ENCODE peak calls at places on chromosomes 4 and X, in nine cellular contexts. S is vagina; U is right atrium auricular region; F is PC-3; H is CD8-positive, alpha-beta T cell; M is neural progenitor cell; T is CD4-positive, CD25-positive, alpha-beta regulatory T cell; C is transverse colon; E is aorta. V is an unnamed sample.

GRCh38 chrX:107773206-107773605 is 2.4 kb downstream of the TSC22D3 start:
- DNase-seq in S (peak; percentile 64), C (no peak), H (no peak), F (no peak), E (no peak), T (no peak), U (no peak), M (peak; percentile 70), V (peak; percentile 85)

GRCh38 chr4:172042714-172043114 is 229.5 kb downstream of the GALNTL6 start:
- DNase-seq in C (no peak), S (no peak), T (no peak), E (no peak), H (no peak), M (no peak), F (peak; percentile 53), U (no peak), V (no peak)

GRCh38 chrX:57070185-57070984 is 51.0 kb downstream of the SPIN2B start:
- DNase-seq in S (no peak), E (peak; percentile 59), M (peak; percentile 1), U (no peak), F (no peak), T (no peak), H (no peak), C (no peak), V (peak; percentile 47)

GRCh38 chr4:16199132-16199531 is 27.1 kb downstream of the TAPT1 start:
- DNase-seq in F (peak; percentile 35), H (no peak), E (no peak), U (no peak), C (no peak), T (peak; percentile 37), M (peak; percentile 15), S (no peak), V (no peak)

GRCh38 chr4:150104401-150105027 is 26.3 kb downstream of the DCLK2 start:
- DNase-seq in S (no peak), E (no peak), M (no peak), T (no peak), C (no peak), F (no peak), H (no peak), U (no peak), V (no peak)

GRCh38 chr4:83362492-83363329 is 28.1 kb upstream of the HPSE start:
- DNase-seq in F (peak; percentile 38), C (peak; percentile 19), E (no peak), M (no peak), S (no peak), U (no peak), T (peak; percentile 37), H (no peak), V (no peak)

GRCh38 chr4:120008957-120009356 is 57.7 kb downstream of the MAD2L1 start:
- DNase-seq in T (no peak), U (no peak), M (no peak), F (no peak), S (no peak), H (no peak), C (no peak), E (no peak), V (no peak)

GRCh38 chr4:72899214-72899613 is 170.3 kb downstream of the COX18 start:
- DNase-seq in S (no peak), E (no peak), U (no peak), M (no peak), T (no peak), F (no peak), C (no peak), H (no peak), V (no peak)

GRCh38 chr4:100421356-100421978 is 96.4 kb downstream of the EMCN start:
- DNase-seq in F (peak; percentile 43), T (no peak), E (no peak), H (no peak), C (no peak), S (no peak), M (peak; percentile 36), U (no peak), V (no peak)

GRCh38 chrX:119359618-119360382 is 39.3 kb upstream of the SLC25A43 start:
- DNase-seq in U (no peak), E (no peak), F (no peak), S (no peak), H (no peak), M (no peak), C (no peak), T (no peak), V (no peak)

GRCh38 chr4:151099976-151100417 is 569 bp downstream of the RPS3A start:
- DNase-seq in T (no peak), E (no peak), U (no peak), F (no peak), H (no peak), S (no peak), C (no peak), M (no peak), V (no peak)

GRCh38 chrX:14027031-14027430 is 2.7 kb downstream of the GEMIN8 start:
- DNase-seq in S (no peak), H (no peak), T (peak; percentile 72), E (no peak), C (no peak), F (peak; percentile 69), M (no peak), U (no peak), V (no peak)

GRCh38 chr4:13990596-13991589 is 363.4 kb upstream of the BOD1L1 start:
- DNase-seq in C (no peak), T (no peak), S (no peak), F (no peak), E (no peak), M (peak; percentile 9), U (no peak), H (no peak), V (no peak)

GRCh38 chrX:46588263-46588662 is 14.7 kb downstream of the CHST7 start:
- DNase-seq in C (peak; percentile 20), T (peak; percentile 77), M (no peak), F (peak; percentile 22), U (peak; percentile 73), H (peak; percentile 43), S (no peak), E (no peak), V (peak; percentile 60)

GRCh38 chr4:54090804-54091623 is 8.9 kb upstream of the GSX2 start:
- DNase-seq in M (peak; percentile 48), U (no peak), S (no peak), C (peak; percentile 50), H (peak; percentile 36), F (peak; percentile 61), T (peak; percentile 38), E (peak; percentile 83), V (peak; percentile 62)

GRCh38 chr4:94728056-94728766 is 29.5 kb upstream of the BMPR1B start:
- DNase-seq in S (no peak), C (no peak), E (no peak), F (no peak), H (no peak), U (no peak), T (no peak), M (no peak), V (no peak)

GRCh38 chr4:140126261-140126660 is 27.7 kb downstream of the MAML3 start:
- DNase-seq in M (no peak), U (no peak), H (no peak), C (no peak), F (no peak), S (no peak), E (no peak), T (no peak), V (no peak)

GRCh38 chrX:29478336-29479069 is 736.9 kb upstream of the MAGEB2 start:
- DNase-seq in F (peak; percentile 51), H (no peak), S (no peak), C (peak; percentile 16), E (no peak), T (peak; percentile 1), U (no peak), M (peak; percentile 64), V (peak; percentile 66)

GRCh38 chr4:127400736-127401346 is 231.9 kb upstream of the INTU start:
- DNase-seq in C (peak; percentile 36), S (no peak), M (peak; percentile 70), F (peak; percentile 68), E (peak; percentile 78), T (peak; percentile 42), U (no peak), H (no peak), V (peak; percentile 86)

GRCh38 chr4:40749717-40750460 is at the start of gene NSUN7:
- DNase-seq in F (peak; percentile 75), M (peak; percentile 89), S (no peak), E (peak; percentile 87), H (peak; percentile 15), C (peak; percentile 88), U (no peak), T (peak; percentile 29), V (peak; percentile 97)

GRCh38 chr4:138279286-138279685 is 37.1 kb upstream of the SLC7A11 start:
- DNase-seq in U (no peak), C (no peak), S (no peak), H (no peak), M (no peak), T (no peak), F (peak; percentile 45), E (no peak), V (no peak)
- H3K9me3 ChIP-seq in U (no peaks in the 10 kb centered on the region), C (no peaks in the 10 kb centered on the region), S (no peaks in the 10 kb centered on the region), H (no peaks in the 10 kb centered on the region), M (no peaks in the 10 kb centered on the region), T (no peaks in the 10 kb centered on the region), F (no peaks in the 10 kb centered on the region), E (no peaks in the 10 kb centered on the region), V (peaks cover 7% of the 10 kb centered on the region)

GRCh38 chrX:10038585-10038984 is 71.4 kb downstream of the CLDN34 start:
- DNase-seq in E (peak; percentile 51), T (no peak), F (no peak), S (no peak), U (no peak), H (no peak), C (no peak), M (no peak), V (no peak)
- H3K4me1 ChIP-seq in E (no peaks in the 10 kb centered on the region), T (no peaks in the 10 kb centered on the region), F (peaks cover 14% of the 10 kb centered on the region), S (peaks cover 6% of the 10 kb centered on the region), U (no peaks in the 10 kb centered on the region), H (no peaks in the 10 kb centered on the region), C (no peaks in the 10 kb centered on the region), M (peaks cover 7% of the 10 kb centered on the region), V (no peaks in the 10 kb centered on the region)

DNA sequence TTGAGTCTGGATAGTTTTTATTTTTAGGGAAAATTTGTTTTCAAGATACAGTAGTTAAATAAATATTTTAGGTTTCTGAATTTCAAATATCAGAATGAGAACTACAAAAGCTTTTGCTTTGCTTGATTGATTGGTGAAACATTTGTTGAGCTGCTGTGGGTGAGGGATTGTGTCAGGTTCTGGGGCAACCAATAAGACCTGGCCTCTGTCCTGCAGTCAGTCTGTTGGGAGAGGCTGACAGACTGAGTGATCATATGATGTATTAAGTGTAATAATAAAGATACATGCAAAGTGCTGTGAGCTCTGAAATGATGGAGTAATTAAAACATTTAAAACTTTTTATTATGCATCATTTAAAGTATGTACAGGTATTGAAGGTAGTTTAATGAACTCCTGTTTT is 9.6 kb downstream of the KDM6A start:
- DNase-seq in S (no peak), C (no peak), T (no peak), F (no peak), E (no peak), M (no peak), U (no peak), H (no peak), V (no peak)
- H3K9me3 ChIP-seq in S (no peaks in the 10 kb centered on the region), C (no peaks in the 10 kb centered on the region), T (no peaks in the 10 kb centered on the region), F (no peaks in the 10 kb centered on the region), E (no peaks in the 10 kb centered on the region), M (peaks cover 5% of the 10 kb centered on the region), U (no peaks in the 10 kb centered on the region), H (no peaks in the 10 kb centered on the region), V (no peaks in the 10 kb centered on the region)

DNA sequence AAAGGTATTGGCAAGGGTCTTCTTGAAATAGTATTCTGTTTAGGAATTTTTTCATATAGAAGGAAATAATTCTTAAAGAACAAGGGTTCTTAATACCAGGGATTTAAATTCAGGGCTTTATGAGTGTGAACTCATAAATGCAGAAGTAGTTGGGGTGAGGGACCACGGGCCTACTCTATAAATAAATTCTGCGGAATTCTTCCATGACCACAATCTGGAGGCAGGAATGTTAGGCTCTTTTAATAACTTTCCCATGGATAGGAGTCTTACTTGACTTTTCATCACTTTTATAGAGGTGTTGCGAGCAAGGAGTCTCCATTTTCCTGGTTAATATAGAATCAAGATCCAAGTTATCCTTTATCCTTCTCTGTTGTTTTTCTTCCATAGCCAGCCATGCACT is 76.7 kb upstream of the SLC4A4 start:
- DNase-seq in H (no peak), T (no peak), C (no peak), M (no peak), E (no peak), U (no peak), F (no peak), S (no peak), V (no peak)
- H3K4me1 ChIP-seq in H (peaks cover 9% of the 10 kb centered on the region), T (no peaks in the 10 kb centered on the region), C (peaks cover 2% of the 10 kb centered on the region), M (no peaks in the 10 kb centered on the region), E (no peaks in the 10 kb centered on the region), U (peaks cover 35% of the 10 kb centered on the region), F (no peaks in the 10 kb centered on the region), S (no peaks in the 10 kb centered on the region), V (no peaks in the 10 kb centered on the region)